ENCODE peak calls at places on chromosomes 4 and X, in five cellular contexts. A is CD8-positive, alpha-beta T cell; M is IMR-90; Z is lung; J is body of pancreas. X is an unnamed sample. For H3K4me1 and H3K9me3, the result is how much of the 10 kb centered on the place peaks cover.

GRCh38 chr4:77473509-77473908 is 132.1 kb upstream of the CXCL13 start:
- DNase-seq in A (no peak), M (peak), Z (no peak), J (no peak), X (no peak)

GRCh38 chr4:73213917-73214663 is 44.5 kb downstream of the ANKRD17 start:
- DNase-seq in A (no peak), M (peak), Z (no peak), J (no peak), X (no peak)

GRCh38 chr4:174808119-174808518 is 20.9 kb downstream of the GLRA3 start:
- DNase-seq in A (no peak), M (no peak), Z (no peak), J (no peak), X (no peak)

GRCh38 chr4:107599841-107600240 is 120.2 kb downstream of the PAPSS1 start:
- DNase-seq in A (no peak), M (no peak), Z (no peak), J (no peak), X (no peak)

GRCh38 chr4:126890994-126891393 is 741.8 kb upstream of the INTU start:
- DNase-seq in A (no peak), M (peak), Z (no peak), J (no peak), X (peak)

GRCh38 chr4:150574678-150575077 is 7.3 kb upstream of the MAB21L2 start:
- DNase-seq in A (no peak), M (peak), Z (no peak), J (no peak), X (no peak)

GRCh38 chr4:87559090-87559837 is 30.1 kb upstream of the SPARCL1 start:
- DNase-seq in A (peak), M (no peak), Z (peak), J (no peak), X (no peak)

GRCh38 chr4:7956306-7957112 is 16.8 kb upstream of the AFAP1 start:
- DNase-seq in A (no peak), M (peak), Z (no peak), J (no peak), X (peak)

GRCh38 chr4:59612235-59612634 is 1587.9 kb upstream of the ADGRL3 start:
- DNase-seq in A (no peak), M (peak), Z (no peak), J (no peak), X (no peak)

GRCh38 chr4:189802884-189803283 is 137.8 kb upstream of the FRG1 start:
- DNase-seq in A (no peak), M (no peak), Z (no peak), J (no peak), X (no peak)

GRCh38 chr4:186688150-186688943 is 35.3 kb downstream of the FAT1 start:
- DNase-seq in A (no peak), M (no peak), Z (no peak), J (no peak), X (no peak)
- H3K4me1 ChIP-seq in A (under half), M (under half), Z (under half), J (under half), X (under half)

DNA sequence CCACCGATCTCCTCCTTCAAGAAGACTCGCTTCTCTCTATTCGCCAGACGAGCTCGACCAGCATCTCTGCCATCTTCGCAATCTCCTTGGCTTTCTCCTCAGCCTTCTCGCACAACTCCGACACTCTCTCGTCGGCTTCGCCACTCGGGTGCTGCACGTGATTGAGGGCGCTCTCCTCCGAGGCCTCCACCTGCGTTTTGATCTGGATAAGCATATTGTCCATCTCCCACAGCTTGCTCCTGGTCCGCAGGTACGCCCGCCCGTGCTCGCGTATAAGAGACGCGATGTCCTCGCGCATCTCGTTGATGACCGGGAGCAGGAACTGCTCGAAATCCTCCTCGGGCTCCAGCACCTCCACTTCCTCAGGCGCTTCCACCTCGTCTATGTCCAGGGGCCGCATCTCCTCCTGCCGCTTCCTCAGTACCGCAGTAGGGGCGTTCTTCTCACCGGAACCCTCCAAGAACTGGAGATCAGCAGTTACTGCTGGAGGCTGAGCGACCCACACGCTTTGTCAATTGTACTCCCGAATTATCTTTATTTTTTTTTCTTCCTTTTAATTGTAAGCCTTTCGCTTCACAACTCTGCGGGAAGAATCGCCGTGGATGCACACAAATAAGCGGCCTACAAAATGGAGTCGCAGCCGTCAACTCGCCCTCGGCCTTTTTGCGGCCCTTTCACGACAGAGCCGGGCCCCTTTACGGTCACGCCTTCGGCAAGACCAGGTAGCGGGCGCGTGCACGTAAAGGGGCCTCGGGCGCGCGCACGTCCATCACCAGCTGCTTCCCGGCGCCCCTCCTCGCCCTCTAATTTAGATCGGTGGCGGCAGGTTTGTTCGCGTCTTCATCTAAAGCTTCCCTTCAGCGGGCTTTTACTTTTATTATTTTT is at the start of gene MRFAP1L1:
- DNase-seq in A (peak), M (peak), Z (peak), J (peak), X (peak)
- TF ChIP-seq CTCF in A (no peak), M (no peak), Z (no peak), J (no peak), X (peak)

DNA sequence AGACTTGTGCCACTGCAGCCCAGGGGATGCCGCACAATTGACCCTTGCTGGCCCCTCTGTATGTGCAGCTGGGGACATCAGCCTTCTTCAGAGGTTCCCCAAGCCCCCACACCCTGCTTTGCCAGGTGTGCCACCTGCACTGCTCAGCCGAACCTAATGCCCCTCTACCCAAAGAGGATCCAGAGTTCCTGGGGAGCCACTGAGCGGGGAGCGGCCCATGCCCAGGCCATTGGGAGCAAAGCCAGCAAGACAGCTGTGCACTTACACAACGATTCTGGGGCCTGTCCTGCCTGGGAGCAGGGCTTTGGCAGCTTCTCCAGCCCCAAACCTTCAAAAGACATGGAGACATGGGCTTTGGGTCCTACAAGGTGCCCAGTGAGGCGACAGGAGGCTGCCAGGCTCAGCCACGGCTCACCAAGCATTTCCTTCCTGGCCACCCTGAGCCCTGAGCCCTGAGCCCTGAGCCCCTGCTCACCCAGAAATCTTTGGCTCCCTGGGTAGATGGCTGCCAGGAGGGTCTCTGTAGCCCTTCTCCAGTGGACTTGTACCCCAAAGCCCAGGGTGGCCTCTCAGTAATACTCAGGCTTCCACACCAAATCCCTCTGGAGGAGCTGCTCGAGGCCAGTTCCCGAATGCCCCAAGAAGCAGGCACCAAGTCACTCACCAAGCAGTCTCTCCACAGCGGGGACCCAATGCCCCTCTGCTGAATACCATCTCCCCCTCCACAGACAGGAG is 13.0 kb downstream of the PNMA6E start:
- DNase-seq in A (peak), M (no peak), Z (no peak), J (peak), X (no peak)
- H3K9me3 ChIP-seq in A (under half), M (under half), Z (under half), J (under half), X (under half)

GRCh38 chr4:39045791-39046221 is 13.6 kb upstream of the TMEM156 start:
- DNase-seq in A (no peak), M (peak), Z (no peak), J (no peak), X (no peak)
- H3K4me1 ChIP-seq in A (under half), M (under half), Z (under half), J (under half), X (under half)

GRCh38 chr4:184649971-184650855 is 675 bp downstream of the PRIMPOL start:
- DNase-seq in A (no peak), M (peak), Z (no peak), J (no peak), X (no peak)
- TF ChIP-seq CTCF in A (no peak), M (no peak), Z (no peak), J (no peak), X (no peak)

GRCh38 chr4:158758142-158758541 is 10.7 kb upstream of the FNIP2 start:
- DNase-seq in A (no peak), M (peak), Z (no peak), J (no peak), X (no peak)

GRCh38 chr4:158756588-158756987 is 12.2 kb upstream of the FNIP2 start:
- DNase-seq in A (no peak), M (no peak), Z (no peak), J (no peak), X (no peak)

GRCh38 chr4:158758703-158759102 is 10.1 kb upstream of the FNIP2 start:
- DNase-seq in A (no peak), M (no peak), Z (no peak), J (no peak), X (no peak)

GRCh38 chr4:158750379-158750778 is 18.4 kb upstream of the FNIP2 start:
- DNase-seq in A (no peak), M (peak), Z (no peak), J (no peak), X (no peak)

DNA sequence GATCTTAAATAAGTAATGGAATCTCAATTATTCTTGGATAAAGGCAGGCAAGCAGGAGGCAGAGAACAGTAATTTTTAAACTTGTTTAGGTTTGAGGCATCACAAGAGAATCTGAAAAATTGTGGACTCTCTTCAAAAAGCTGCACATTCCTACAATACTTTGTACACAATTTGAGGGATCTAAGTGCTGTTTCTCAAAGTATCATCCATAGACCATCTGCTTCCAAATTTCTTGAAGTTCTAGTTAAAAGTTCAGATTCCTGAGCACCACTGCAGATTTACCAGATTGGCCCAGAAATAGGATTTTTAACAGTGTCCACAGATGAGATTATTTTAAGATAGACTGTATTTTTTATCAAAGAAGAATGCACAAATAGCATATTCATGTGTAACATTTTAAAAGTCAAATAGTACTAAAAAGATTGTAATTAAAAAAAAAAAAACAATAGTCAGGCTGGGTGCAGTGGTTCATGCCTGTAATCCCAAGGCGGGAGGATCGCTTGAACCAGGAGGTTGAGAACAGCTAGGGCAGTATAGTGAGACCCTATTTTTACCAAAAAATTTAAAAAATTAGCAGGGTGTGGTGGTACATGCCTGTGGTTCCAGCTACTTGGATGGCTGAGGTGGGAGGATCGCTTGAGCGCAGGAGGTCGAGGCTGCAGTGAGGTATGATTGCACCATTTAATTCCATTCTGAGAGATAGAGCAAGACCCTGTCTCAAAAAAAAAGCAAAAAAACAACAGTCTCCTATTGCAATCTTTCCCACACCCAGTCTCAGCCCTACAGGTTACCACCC is 14.2 kb upstream of the FNIP2 start:
- DNase-seq in A (no peak), M (peak), Z (no peak), J (no peak), X (no peak)
- H3K9me3 ChIP-seq in A (under half), M (under half), Z (under half), J (under half), X (under half)

GRCh38 chr4:118769152-118769551 is 66.8 kb downstream of the SEC24D start:
- DNase-seq in A (no peak), M (no peak), Z (no peak), J (no peak), X (no peak)

GRCh38 chr4:118762753-118763477 is 73.0 kb downstream of the SEC24D start:
- DNase-seq in A (no peak), M (no peak), Z (no peak), J (no peak), X (no peak)

GRCh38 chr4:118770741-118771187 is 65.2 kb downstream of the SEC24D start:
- DNase-seq in A (no peak), M (peak), Z (no peak), J (no peak), X (no peak)

GRCh38 chr4:118765399-118765798 is 70.5 kb downstream of the SEC24D start:
- DNase-seq in A (no peak), M (peak), Z (no peak), J (no peak), X (no peak)

DNA sequence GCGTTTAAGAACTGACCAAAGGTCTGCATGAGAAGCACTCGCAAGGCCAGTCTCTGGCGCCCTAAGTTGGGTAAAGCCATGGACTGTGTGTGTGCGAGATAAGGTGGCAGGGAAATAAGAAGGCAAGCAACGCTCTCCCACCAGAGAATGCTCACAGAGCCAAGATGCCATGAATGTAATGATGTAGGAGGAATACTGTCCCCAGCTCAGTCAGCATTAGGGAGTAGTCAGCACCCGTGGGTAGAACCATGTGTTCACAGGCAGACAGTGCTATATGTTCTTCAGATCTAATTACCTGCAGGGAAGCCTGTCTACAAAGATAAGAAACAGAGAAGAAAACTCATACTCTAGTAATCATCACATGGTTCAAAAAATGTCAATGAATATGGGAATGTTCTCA is 68.8 kb downstream of the SEC24D start:
- DNase-seq in A (no peak), M (no peak), Z (no peak), J (no peak), X (no peak)
- H3K4me1 ChIP-seq in A (under half), M (under half), Z (under half), J (under half), X (under half)

GRCh38 chr4:71941001-71941400 is 90.8 kb upstream of the NPFFR2 start:
- DNase-seq in A (no peak), M (peak), Z (no peak), J (no peak), X (no peak)
- TF ChIP-seq CTCF in A (no peak), M (peak), Z (no peak), J (peak), X (no peak)

DNA sequence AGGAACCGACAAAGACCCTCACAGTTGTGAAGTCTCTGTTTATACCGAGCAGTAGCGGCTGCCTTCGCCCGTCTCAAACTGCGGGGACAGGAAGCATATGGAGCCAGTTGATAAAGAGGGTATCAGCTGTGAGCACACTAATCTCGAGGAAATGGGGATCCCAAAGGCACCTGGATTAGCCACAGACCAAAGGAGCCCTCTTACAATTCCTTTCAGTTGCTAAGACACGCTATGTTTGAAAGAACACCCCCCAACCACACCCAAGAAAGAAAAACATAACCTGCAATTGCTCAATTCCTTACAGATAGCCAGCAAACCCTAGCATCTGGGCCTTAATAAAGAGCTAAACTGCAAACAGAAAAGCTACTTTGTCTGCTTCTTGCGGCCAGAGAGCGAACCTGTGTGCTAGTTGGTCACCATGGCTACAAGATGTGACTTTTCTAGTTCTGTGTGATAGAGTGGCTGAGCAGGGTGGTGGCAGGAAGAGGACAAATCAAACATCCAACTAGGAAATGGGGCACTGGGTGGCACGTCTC is 23.3 kb upstream of the CHRNA9 start:
- DNase-seq in A (no peak), M (no peak), Z (no peak), J (no peak), X (no peak)
- H3K9me3 ChIP-seq in A (under half), M (under half), Z (under half), J (under half), X (under half)

GRCh38 chr4:16029886-16030285 is 53.9 kb downstream of the PROM1 start:
- DNase-seq in A (no peak), M (no peak), Z (no peak), J (no peak), X (no peak)

GRCh38 chr4:16032382-16032743 is 51.5 kb downstream of the PROM1 start:
- DNase-seq in A (no peak), M (no peak), Z (no peak), J (no peak), X (no peak)

GRCh38 chr4:16032871-16033505 is 50.8 kb downstream of the PROM1 start:
- DNase-seq in A (no peak), M (peak), Z (no peak), J (no peak), X (no peak)

GRCh38 chr4:16029329-16029728 is 54.5 kb downstream of the PROM1 start:
- DNase-seq in A (no peak), M (peak), Z (no peak), J (no peak), X (no peak)

DNA sequence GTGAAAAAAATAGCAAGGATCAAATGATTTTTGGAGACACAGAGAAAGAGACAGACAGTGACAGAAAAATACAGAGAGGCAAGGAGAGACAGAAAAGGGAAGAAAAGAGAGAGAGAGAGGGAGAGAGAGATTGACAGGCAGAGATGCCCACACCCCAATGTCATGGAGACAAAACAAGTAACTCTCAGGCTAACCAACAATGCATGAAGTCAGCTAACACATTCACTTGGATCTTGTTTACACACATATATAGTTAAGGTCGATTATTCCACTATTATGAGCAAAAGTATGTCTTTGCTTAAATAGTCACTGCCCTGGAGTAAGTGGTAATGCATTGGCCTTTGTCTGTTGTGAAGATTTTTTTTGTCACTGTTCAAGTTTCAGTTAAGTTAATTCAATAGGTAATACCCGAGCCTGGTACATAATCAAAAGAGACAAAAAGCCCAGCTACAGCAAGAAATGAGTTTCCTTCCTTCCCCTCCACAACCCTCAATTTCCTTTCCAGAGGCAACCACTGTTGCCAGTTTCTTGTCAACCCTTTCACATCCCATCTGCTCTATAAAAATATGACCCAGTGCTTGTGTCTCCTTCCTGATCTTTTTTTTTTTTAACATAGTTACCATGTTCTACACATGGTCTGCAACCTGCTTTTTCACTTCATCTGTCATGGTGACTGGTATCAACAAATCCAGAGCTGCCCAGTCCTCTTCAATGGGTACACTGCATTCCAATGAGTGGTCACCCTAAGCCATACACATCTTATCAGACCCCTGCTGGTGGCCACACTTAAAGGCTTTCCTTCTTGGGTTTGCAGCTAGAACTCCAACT is 52.1 kb downstream of the PROM1 start:
- DNase-seq in A (no peak), M (no peak), Z (no peak), J (no peak), X (no peak)
- H3K4me1 ChIP-seq in A (under half), M (under half), Z (under half), J (under half), X (under half)